ENCODE peak calls at places on chromosomes 11 and 22, in eight cellular contexts. T is A549, A is AG09309, L is spleen, Q is mammary epithelial cell, J is Peyer's patch, H is kidney, B is AG04449. V is an unnamed sample.

GRCh38 chr11:116126540-116126939 is 622.3 kb upstream of the CADM1 start:
- DNase-seq in T (no peak), A (no peak), L (no peak), Q (no peak), J (no peak), H (no peak), B (no peak), V (no peak)

GRCh38 chr11:122910775-122911174 is 28.2 kb downstream of the JHY start:
- DNase-seq in T (peak; percentile 29), A (peak; percentile 27), L (no peak), Q (peak; percentile 8), J (no peak), H (no peak), B (no peak), V (no peak)

GRCh38 chr22:21568207-21569075 is 927 bp downstream of the UBE2L3 start:
- DNase-seq in T (peak; percentile 19), A (no peak), L (peak; percentile 81), Q (no peak), J (peak; percentile 58), H (no peak), B (no peak), V (no peak)

GRCh38 chr11:11107081-11107480 is 246.0 kb downstream of the CSNK2A3 start:
- DNase-seq in T (no peak), A (no peak), L (no peak), Q (peak; percentile 4), J (no peak), H (no peak), B (no peak), V (no peak)

GRCh38 chr11:128603752-128604472 is 16.6 kb upstream of the ETS1 start:
- DNase-seq in T (no peak), A (no peak), L (no peak), Q (no peak), J (no peak), H (no peak), B (no peak), V (no peak)

GRCh38 chr11:123145220-123145619 is 49.8 kb downstream of the CLMP start:
- DNase-seq in T (peak; percentile 94), A (no peak), L (no peak), Q (peak; percentile 93), J (peak; percentile 52), H (peak; percentile 75), B (no peak), V (peak; percentile 64)

GRCh38 chr11:61717286-61718033 is 35.0 kb upstream of the MYRF start:
- DNase-seq in T (no peak), A (no peak), L (no peak), Q (no peak), J (no peak), H (no peak), B (no peak), V (no peak)

GRCh38 chr11:96162816-96163499 is 180.0 kb downstream of the MAML2 start:
- DNase-seq in T (no peak), A (peak; percentile 85), L (no peak), Q (peak; percentile 29), J (no peak), H (no peak), B (no peak), V (peak; percentile 86)

GRCh38 chr11:128476729-128477128 is 110.6 kb downstream of the ETS1 start:
- DNase-seq in T (no peak), A (no peak), L (no peak), Q (no peak), J (peak; percentile 83), H (no peak), B (no peak), V (no peak)

GRCh38 chr22:28938286-28938833 is 55.0 kb downstream of the ZNRF3 start:
- DNase-seq in T (no peak), A (no peak), L (no peak), Q (no peak), J (no peak), H (no peak), B (no peak), V (no peak)

GRCh38 chr11:62104816-62105610 is 18.8 kb upstream of the INCENP start:
- DNase-seq in T (no peak), A (peak; percentile 61), L (no peak), Q (no peak), J (no peak), H (no peak), B (no peak), V (peak; percentile 74)

GRCh38 chr11:9757809-9758675 is 94.2 kb downstream of the SWAP70 start:
- DNase-seq in T (peak; percentile 83), A (no peak), L (peak; percentile 98), Q (peak; percentile 57), J (peak; percentile 96), H (peak; percentile 97), B (no peak), V (no peak)
- TF ChIP-seq CTCF in T (peak; percentile 92), A (peak; percentile 27), L (peak; percentile 95), Q (peak; percentile 55), J (peak; percentile 96), H (peak; percentile 86), B (peak; percentile 61), V (peak; percentile 28)

DNA sequence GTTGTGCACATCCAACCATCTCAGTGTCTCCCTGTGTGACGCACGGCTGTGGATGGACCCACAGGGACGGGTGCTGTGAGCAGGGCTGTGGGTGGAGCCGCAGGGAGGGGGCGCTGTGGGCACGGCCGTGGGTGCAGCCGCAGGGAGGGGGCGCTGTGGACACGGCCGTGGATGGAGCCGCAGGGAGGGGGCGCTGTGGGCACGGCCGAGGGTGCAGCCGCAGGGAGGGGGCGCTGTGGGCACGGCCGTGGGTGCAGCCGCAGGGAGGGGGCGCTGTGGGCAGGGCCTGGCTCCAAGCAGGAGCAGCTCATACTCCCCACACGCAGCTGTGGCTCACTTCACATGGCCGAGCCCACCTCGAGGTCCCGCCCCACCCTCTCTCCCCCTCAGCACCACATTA is 6.0 kb upstream of the MAPK11 start:
- DNase-seq in T (peak; percentile 76), A (no peak), L (peak; percentile 87), Q (no peak), J (peak; percentile 82), H (peak; percentile 91), B (no peak), V (no peak)
- TF ChIP-seq CTCF in T (peak; percentile 60), A (peak; percentile 58), L (peak; percentile 78), Q (peak; percentile 66), J (peak; percentile 29), H (peak; percentile 62), B (peak; percentile 74), V (peak; percentile 39)

DNA sequence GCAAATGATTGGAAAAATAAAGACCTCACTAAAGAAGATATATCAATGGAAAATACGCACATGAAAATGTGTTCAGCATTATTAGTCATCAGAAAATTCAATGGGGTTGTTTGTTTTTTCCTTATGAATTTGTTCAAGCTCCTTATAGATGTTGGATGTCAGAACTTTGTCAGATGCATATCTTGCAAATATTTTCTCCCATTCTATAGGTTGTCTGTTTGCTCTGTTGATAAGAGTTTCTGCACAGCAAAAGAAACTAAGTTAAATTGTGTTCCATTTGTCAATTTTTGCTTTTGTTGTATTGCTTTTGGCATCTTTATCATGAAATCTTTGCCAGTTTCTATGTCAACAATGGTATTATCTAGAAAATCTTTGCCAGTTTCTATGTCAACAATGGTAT is 633.9 kb upstream of the CHORDC1 start:
- DNase-seq in T (no peak), A (no peak), L (no peak), Q (no peak), J (no peak), H (no peak), B (no peak), V (no peak)
- TF ChIP-seq CTCF in T (no peak), A (no peak), L (no peak), Q (no peak), J (no peak), H (no peak), B (no peak), V (no peak)

GRCh38 chr22:50144005-50144614 is 26.4 kb upstream of the PANX2 start:
- DNase-seq in T (no peak), A (no peak), L (no peak), Q (no peak), J (no peak), H (no peak), B (no peak), V (no peak)
- TF ChIP-seq CTCF in T (no peak), A (no peak), L (no peak), Q (no peak), J (no peak), H (no peak), B (no peak), V (no peak)

GRCh38 chr11:79610678-79611077 is 169.8 kb upstream of the TENM4 start:
- DNase-seq in T (no peak), A (no peak), L (no peak), Q (no peak), J (no peak), H (no peak), B (no peak), V (no peak)
- TF ChIP-seq CTCF in T (no peak), A (peak; percentile 6), L (no peak), Q (peak; percentile 20), J (no peak), H (no peak), B (no peak), V (no peak)

V was measured in AG09319.